ENCODE peak calls at places on chromosomes 16 and 17, in four cellular contexts. One of them, this sample, is unnamed.

GRCh38 chr16:2795714-2796143 is 2.5 kb upstream of the PRSS41 start:
- DNase-seq in H9: no peak
- DNase-seq in brain microvascular endothelial cell: no peak
- DNase-seq in foreskin keratinocyte: no peak
- DNase-seq in this sample: peak

GRCh38 chr17:60671482-60671881 is 6.2 kb upstream of the BCAS3 start:
- DNase-seq in H9: no peak
- DNase-seq in brain microvascular endothelial cell: no peak
- DNase-seq in foreskin keratinocyte: no peak
- DNase-seq in this sample: no peak

GRCh38 chr17:19486351-19487008 is 47.2 kb upstream of the SLC47A1 start:
- DNase-seq in H9: no peak
- DNase-seq in brain microvascular endothelial cell: no peak
- DNase-seq in foreskin keratinocyte: no peak
- DNase-seq in this sample: no peak

GRCh38 chr16:31072540-31073072 is 1.4 kb downstream of the ZNF668 start:
- DNase-seq in H9: no peak
- DNase-seq in brain microvascular endothelial cell: peak
- DNase-seq in foreskin keratinocyte: no peak
- DNase-seq in this sample: no peak

GRCh38 chr16:27826893-27827289 is 236.6 kb downstream of the GSG1L start:
- DNase-seq in H9: no peak
- DNase-seq in brain microvascular endothelial cell: no peak
- DNase-seq in foreskin keratinocyte: no peak
- DNase-seq in this sample: no peak

GRCh38 chr16:19748389-19749110 is 30.5 kb downstream of the IQCK start:
- DNase-seq in H9: no peak
- DNase-seq in brain microvascular endothelial cell: no peak
- DNase-seq in foreskin keratinocyte: no peak
- DNase-seq in this sample: no peak

GRCh38 chr17:35749560-35750412 is 3.3 kb downstream of the GAS2L2 start:
- DNase-seq in H9: peak
- DNase-seq in brain microvascular endothelial cell: no peak
- DNase-seq in foreskin keratinocyte: no peak
- DNase-seq in this sample: no peak

GRCh38 chr16:71929048-71929447 is 33.7 kb downstream of the IST1 start:
- DNase-seq in H9: no peak
- DNase-seq in brain microvascular endothelial cell: peak
- DNase-seq in foreskin keratinocyte: no peak
- DNase-seq in this sample: no peak

GRCh38 chr17:61150686-61151299 is 248.8 kb upstream of the TBX2 start:
- DNase-seq in H9: no peak
- DNase-seq in brain microvascular endothelial cell: no peak
- DNase-seq in foreskin keratinocyte: no peak
- DNase-seq in this sample: no peak

GRCh38 chr16:26606381-26607150 is 460.2 kb upstream of the C16orf82 start:
- DNase-seq in H9: no peak
- DNase-seq in brain microvascular endothelial cell: no peak
- DNase-seq in foreskin keratinocyte: no peak
- DNase-seq in this sample: no peak

GRCh38 chr16:56974549-56975300 is 13.0 kb downstream of the CETP start:
- DNase-seq in H9: no peak
- DNase-seq in brain microvascular endothelial cell: no peak
- DNase-seq in foreskin keratinocyte: no peak
- DNase-seq in this sample: no peak

GRCh38 chr17:37702605-37703004 is 42.3 kb downstream of the HNF1B start:
- DNase-seq in H9: no peak
- DNase-seq in brain microvascular endothelial cell: peak
- DNase-seq in foreskin keratinocyte: peak
- DNase-seq in this sample: no peak

GRCh38 chr16:66020061-66020460 is 346.4 kb upstream of the CDH5 start:
- DNase-seq in H9: no peak
- DNase-seq in brain microvascular endothelial cell: peak
- DNase-seq in foreskin keratinocyte: no peak
- DNase-seq in this sample: no peak

GRCh38 chr17:4598776-4599504 is 14.6 kb downstream of the SMTNL2 start:
- DNase-seq in H9: no peak
- DNase-seq in brain microvascular endothelial cell: no peak
- DNase-seq in foreskin keratinocyte: no peak
- DNase-seq in this sample: no peak

GRCh38 chr16:87954826-87955225 is 3.6 kb downstream of the BANP start:
- DNase-seq in H9: no peak
- DNase-seq in brain microvascular endothelial cell: no peak
- DNase-seq in foreskin keratinocyte: no peak
- DNase-seq in this sample: no peak

GRCh38 chr16:22694887-22695382 is 119.0 kb upstream of the HS3ST2 start:
- DNase-seq in H9: no peak
- DNase-seq in brain microvascular endothelial cell: peak
- DNase-seq in foreskin keratinocyte: no peak
- DNase-seq in this sample: no peak

GRCh38 chr16:10744370-10745030 is 858 bp downstream of the NUBP1 start:
- DNase-seq in H9: no peak
- DNase-seq in brain microvascular endothelial cell: no peak
- DNase-seq in foreskin keratinocyte: no peak
- DNase-seq in this sample: no peak
- H3K27ac ChIP-seq in H9: no peak
- H3K27ac ChIP-seq in brain microvascular endothelial cell: peak
- H3K27ac ChIP-seq in foreskin keratinocyte: no peak
- H3K27ac ChIP-seq in this sample: peak

DNA sequence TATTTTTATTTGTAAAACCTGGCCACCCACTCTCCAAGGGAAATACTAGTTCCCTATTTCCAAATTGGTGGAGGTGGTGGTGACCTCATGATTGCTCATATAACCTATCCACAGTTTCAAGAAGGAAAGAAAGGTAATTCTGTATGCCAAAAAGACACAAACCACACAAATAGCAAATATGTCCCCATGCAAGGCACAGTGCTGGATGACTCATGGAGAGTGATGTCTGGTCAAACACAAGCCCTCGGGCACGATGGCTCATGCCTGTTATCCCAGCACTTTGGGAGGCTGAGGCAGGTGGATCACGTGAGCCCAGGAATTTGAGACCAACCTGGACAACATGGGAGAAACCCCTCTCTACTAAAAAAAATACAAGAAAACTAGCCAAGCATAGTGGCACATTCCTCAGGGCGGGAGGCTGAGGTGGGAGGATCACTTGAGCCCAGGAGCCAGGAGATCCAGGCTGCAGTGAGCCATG is 64.2 kb downstream of the GNA13 start:
- DNase-seq in H9: no peak
- DNase-seq in brain microvascular endothelial cell: peak
- DNase-seq in foreskin keratinocyte: peak
- DNase-seq in this sample: peak
- H3K27ac ChIP-seq in H9: no peak
- H3K27ac ChIP-seq in brain microvascular endothelial cell: no peak
- H3K27ac ChIP-seq in foreskin keratinocyte: no peak
- H3K27ac ChIP-seq in this sample: peak

DNA sequence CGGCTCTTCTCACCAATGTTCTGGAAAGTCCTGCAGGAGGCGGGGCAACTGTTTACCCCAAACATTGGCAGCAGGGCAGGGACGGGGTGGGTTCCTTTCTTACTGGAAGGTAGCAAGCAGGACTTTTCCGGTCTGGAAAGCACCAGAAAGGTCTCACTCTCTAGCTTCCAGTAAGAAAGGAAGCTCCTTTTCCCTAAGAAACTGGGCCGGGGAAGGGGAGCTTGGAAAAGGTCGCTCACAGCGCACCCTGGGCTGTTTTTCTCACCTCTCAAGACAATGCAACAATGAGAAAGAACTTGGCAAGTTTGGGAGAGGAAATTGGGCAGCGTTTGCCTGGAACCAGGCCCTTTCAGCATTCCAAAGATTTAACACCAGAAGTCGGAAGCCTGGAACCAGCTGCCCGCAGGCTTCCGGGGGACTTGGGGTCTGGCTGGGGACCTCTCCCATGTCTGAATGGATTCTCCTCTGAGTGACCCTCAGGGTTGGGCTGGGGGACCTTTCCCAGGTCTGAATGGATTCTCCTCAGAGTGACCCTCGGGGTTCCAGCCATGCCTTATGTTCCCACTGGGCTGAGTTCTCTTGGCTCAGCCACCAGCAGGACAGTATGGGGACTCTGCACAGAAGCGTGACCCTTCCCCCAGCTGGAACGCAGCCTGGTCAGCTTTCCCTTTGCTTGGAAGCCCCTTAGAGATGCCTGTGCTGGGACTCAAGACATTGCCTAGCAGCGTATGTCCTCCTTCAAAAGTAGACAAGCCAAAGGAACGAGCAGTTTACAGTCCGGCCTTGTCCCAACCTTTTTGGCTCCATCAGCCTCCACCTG is 166.5 kb upstream of the PLCG2 start:
- DNase-seq in H9: no peak
- DNase-seq in brain microvascular endothelial cell: no peak
- DNase-seq in foreskin keratinocyte: no peak
- DNase-seq in this sample: no peak
- H3K27ac ChIP-seq in H9: no peak
- H3K27ac ChIP-seq in brain microvascular endothelial cell: no peak
- H3K27ac ChIP-seq in foreskin keratinocyte: no peak
- H3K27ac ChIP-seq in this sample: no peak

DNA sequence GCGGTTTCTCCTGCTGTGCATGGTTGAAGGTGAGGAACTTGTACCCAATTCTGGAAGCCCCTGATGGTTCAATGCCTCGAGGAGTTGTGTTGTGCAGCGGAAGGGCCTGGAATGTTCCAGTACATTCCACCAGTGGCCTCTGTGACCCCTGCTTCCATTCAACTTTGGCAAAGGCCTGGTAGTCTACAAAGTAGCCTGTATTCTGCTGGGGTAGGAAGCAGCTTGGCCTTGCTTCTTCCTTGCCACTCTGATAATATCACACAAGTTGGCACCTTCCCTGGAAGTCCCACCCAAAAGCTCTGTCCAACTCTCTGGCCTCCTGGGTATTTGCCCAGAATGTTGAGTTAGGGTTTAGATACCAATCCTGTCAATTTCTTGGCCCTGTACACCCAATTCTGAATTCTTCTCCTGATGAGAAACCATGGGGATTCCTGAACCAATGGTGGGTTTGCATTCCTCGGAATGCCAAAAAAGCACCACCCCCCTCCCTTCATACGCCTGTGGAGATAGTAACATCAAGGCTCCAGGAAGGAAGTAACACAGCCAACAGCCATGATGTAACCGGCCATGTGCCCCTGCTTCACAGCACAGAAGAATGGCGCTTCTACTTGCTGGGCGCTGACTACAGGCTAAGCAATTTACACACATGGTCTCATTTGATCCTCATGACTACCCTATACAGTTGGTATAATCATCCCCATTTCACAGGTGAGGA is 11.8 kb upstream of the FAM117A start:
- DNase-seq in H9: no peak
- DNase-seq in brain microvascular endothelial cell: peak
- DNase-seq in foreskin keratinocyte: no peak
- DNase-seq in this sample: no peak
- H3K27ac ChIP-seq in H9: no peak
- H3K27ac ChIP-seq in brain microvascular endothelial cell: no peak
- H3K27ac ChIP-seq in foreskin keratinocyte: no peak
- H3K27ac ChIP-seq in this sample: no peak

DNA sequence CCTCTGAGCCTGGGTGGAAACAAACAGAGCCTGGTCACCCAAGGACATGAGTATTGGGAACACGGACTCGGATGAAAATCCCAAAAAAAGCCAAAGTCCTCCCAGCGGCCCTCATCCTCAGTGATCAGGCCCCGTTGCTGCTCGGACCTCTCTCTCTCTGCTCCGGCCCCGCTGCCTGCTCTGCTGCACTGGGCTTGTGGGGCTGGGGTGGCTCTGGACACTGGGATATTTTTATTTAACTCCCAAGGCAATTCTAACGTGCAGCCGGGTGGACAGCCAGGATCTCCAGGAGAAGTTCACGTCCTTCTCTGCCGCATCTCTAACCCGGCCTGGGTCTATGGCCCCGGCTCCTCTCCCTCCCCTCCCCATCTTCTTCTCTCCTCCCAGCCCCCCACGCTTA is 280.9 kb upstream of the TNRC6C start:
- DNase-seq in H9: no peak
- DNase-seq in brain microvascular endothelial cell: no peak
- DNase-seq in foreskin keratinocyte: no peak
- DNase-seq in this sample: no peak
- H3K27ac ChIP-seq in H9: no peak
- H3K27ac ChIP-seq in brain microvascular endothelial cell: no peak
- H3K27ac ChIP-seq in foreskin keratinocyte: no peak
- H3K27ac ChIP-seq in this sample: no peak

GRCh38 chr17:27324940-27325339 is 31.0 kb downstream of the WSB1 start:
- DNase-seq in H9: peak
- DNase-seq in brain microvascular endothelial cell: no peak
- DNase-seq in foreskin keratinocyte: no peak
- DNase-seq in this sample: no peak
- H3K27ac ChIP-seq in H9: no peak
- H3K27ac ChIP-seq in brain microvascular endothelial cell: no peak
- H3K27ac ChIP-seq in foreskin keratinocyte: no peak
- H3K27ac ChIP-seq in this sample: no peak

DNA sequence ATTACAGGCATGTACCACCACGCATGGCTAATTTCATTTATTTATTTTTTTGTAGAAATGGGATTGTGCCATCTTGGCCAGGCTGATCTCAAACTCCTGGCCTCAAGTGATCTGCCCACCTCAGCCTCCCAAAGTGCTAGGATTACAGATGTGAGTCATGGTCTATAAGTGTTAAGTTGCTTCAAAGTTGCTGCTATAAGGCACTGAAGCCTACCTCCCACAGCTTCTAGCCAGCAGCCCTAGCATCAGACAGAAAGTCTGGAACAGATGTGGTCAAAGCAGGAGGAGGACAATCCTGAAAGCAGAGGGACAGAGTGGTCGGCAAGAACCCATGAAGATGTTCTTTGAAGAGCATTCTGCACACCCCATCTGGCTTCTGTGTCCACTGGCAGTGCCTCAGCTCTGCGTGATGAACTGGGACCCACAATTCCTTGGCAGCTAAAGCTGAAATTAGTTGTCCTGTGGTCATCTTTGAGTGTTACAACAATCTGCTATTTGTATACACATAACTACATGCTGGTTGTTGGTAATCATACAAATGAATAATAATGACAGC is 11.2 kb downstream of the MAP3K14 start:
- DNase-seq in H9: no peak
- DNase-seq in brain microvascular endothelial cell: peak
- DNase-seq in foreskin keratinocyte: no peak
- DNase-seq in this sample: no peak
- H3K27ac ChIP-seq in H9: no peak
- H3K27ac ChIP-seq in brain microvascular endothelial cell: peak
- H3K27ac ChIP-seq in foreskin keratinocyte: no peak
- H3K27ac ChIP-seq in this sample: no peak

GRCh38 chr17:45160505-45161287 is 979 bp upstream of the HEXIM2 start:
- DNase-seq in H9: peak
- DNase-seq in brain microvascular endothelial cell: peak
- DNase-seq in foreskin keratinocyte: no peak
- DNase-seq in this sample: no peak

GRCh38 chr17:45156242-45156641 is 5.4 kb upstream of the HEXIM2 start:
- DNase-seq in H9: no peak
- DNase-seq in brain microvascular endothelial cell: no peak
- DNase-seq in foreskin keratinocyte: no peak
- DNase-seq in this sample: no peak

GRCh38 chr17:45162022-45162687 is 480 bp downstream of the HEXIM2 start:
- DNase-seq in H9: no peak
- DNase-seq in brain microvascular endothelial cell: no peak
- DNase-seq in foreskin keratinocyte: no peak
- DNase-seq in this sample: no peak

GRCh38 chr17:45164734-45165269 is 3.1 kb downstream of the HEXIM2 start:
- DNase-seq in H9: no peak
- DNase-seq in brain microvascular endothelial cell: no peak
- DNase-seq in foreskin keratinocyte: no peak
- DNase-seq in this sample: no peak

GRCh38 chr17:45161288-45162021 is at the start of gene HEXIM2:
- DNase-seq in H9: peak
- DNase-seq in brain microvascular endothelial cell: peak
- DNase-seq in foreskin keratinocyte: peak
- DNase-seq in this sample: peak
- H3K27ac ChIP-seq in H9: peak
- H3K27ac ChIP-seq in brain microvascular endothelial cell: peak
- H3K27ac ChIP-seq in foreskin keratinocyte: peak
- H3K27ac ChIP-seq in this sample: peak